ENCODE peak calls at places on chromosomes 5 and 9, in five cellular contexts. H, V, O, W and C are unnamed samples.

GRCh38 chr5:137836997-137837396 is 30.7 kb upstream of the MYOT start:
- DNase-seq in H (no peak), V (no peak), O (no peak), W (no peak), C (no peak)

GRCh38 chr9:112531666-112532282 is 45.1 kb downstream of the KIAA1958 start:
- DNase-seq in H (no peak), V (no peak), O (no peak), W (no peak), C (no peak)

GRCh38 chr9:85466834-85467233 is 274.9 kb downstream of the AGTPBP1 start:
- DNase-seq in H (no peak), V (no peak), O (no peak), W (no peak), C (no peak)

GRCh38 chr9:95023217-95024003 is 294.1 kb downstream of the FANCC start:
- DNase-seq in H (peak; percentile 30), V (no peak), O (no peak), W (peak; percentile 75), C (peak; percentile 94)

GRCh38 chr5:454936-455335 is 12.0 kb downstream of the EXOC3 start:
- DNase-seq in H (no peak), V (no peak), O (no peak), W (no peak), C (no peak)

GRCh38 chr9:73155389-73155788 is 3.7 kb downstream of the ANXA1 start:
- DNase-seq in H (no peak), V (no peak), O (no peak), W (no peak), C (no peak)

GRCh38 chr9:86282979-86283535 is 719 bp upstream of the ISCA1 start:
- DNase-seq in H (no peak), V (no peak), O (no peak), W (peak; percentile 85), C (no peak)

GRCh38 chr9:129197978-129198736 is 20.1 kb upstream of the IER5L start:
- DNase-seq in H (no peak), V (no peak), O (no peak), W (peak; percentile 71), C (no peak)

GRCh38 chr5:158586054-158586453 is 513.7 kb downstream of the EBF1 start:
- DNase-seq in H (no peak), V (no peak), O (no peak), W (no peak), C (no peak)

GRCh38 chr5:89534331-89534730 is 651.3 kb upstream of the MEF2C start:
- DNase-seq in H (no peak), V (no peak), O (no peak), W (peak; percentile 32), C (no peak)

GRCh38 chr9:93949073-93949693 is 6.0 kb downstream of the BARX1 start:
- DNase-seq in H (no peak), V (no peak), O (no peak), W (no peak), C (no peak)

GRCh38 chr5:69512740-69513260 is 20.2 kb downstream of the OCLN start:
- DNase-seq in H (no peak), V (no peak), O (no peak), W (peak; percentile 18), C (no peak)

GRCh38 chr9:116646661-116647514 is 40.2 kb upstream of the TRIM32 start:
- DNase-seq in H (no peak), V (no peak), O (peak; percentile 27), W (peak; percentile 55), C (no peak)